ENCODE peak calls at places on chromosomes 12 and 14, in five cellular contexts. W is left lung, B is MM.1S, Q is adrenal gland, Z is breast epithelium. P is an unnamed sample. For H3K27me3 and H3K36me3, the result is how much of the 10 kb centered on the place peaks cover.

GRCh38 chr12:25328082-25328712 is 77.5 kb upstream of the KRAS start:
- DNase-seq in W (no peak), B (no peak), Q (peak), Z (no peak), P (no peak)

GRCh38 chr12:90027889-90028570 is 319.4 kb upstream of the ATP2B1 start:
- DNase-seq in W (no peak), B (no peak), Q (no peak), Z (no peak), P (no peak)

GRCh38 chr12:43882578-43883178 is 46.8 kb downstream of the TMEM117 start:
- DNase-seq in W (no peak), B (peak), Q (peak), Z (no peak), P (no peak)

GRCh38 chr12:34397591-34398365 is 375.5 kb downstream of the ALG10 start:
- DNase-seq in W (peak), B (no peak), Q (peak), Z (no peak), P (no peak)

GRCh38 chr12:59650594-59651229 is 54.9 kb downstream of the SLC16A7 start:
- DNase-seq in W (no peak), B (no peak), Q (peak), Z (no peak), P (no peak)

GRCh38 chr14:67583711-67584644 is 16.1 kb downstream of the PIGH start:
- DNase-seq in W (no peak), B (peak), Q (no peak), Z (no peak), P (no peak)

GRCh38 chr12:47776471-47777143 is 3.6 kb downstream of the SLC48A1 start:
- DNase-seq in W (no peak), B (no peak), Q (no peak), Z (no peak), P (no peak)

GRCh38 chr12:110592078-110592477 is 9.0 kb upstream of the PPTC7 start:
- DNase-seq in W (no peak), B (no peak), Q (no peak), Z (no peak), P (no peak)

GRCh38 chr14:106185837-106186233 is 659.5 kb downstream of the TMEM121 start:
- DNase-seq in W (no peak), B (no peak), Q (no peak), Z (no peak), P (no peak)

GRCh38 chr12:11580125-11580751 is 69.2 kb upstream of the ETV6 start:
- DNase-seq in W (peak), B (no peak), Q (no peak), Z (peak), P (peak)

GRCh38 chr12:16573652-16574077 is 32.3 kb downstream of the LMO3 start:
- DNase-seq in W (peak), B (no peak), Q (no peak), Z (no peak), P (no peak)

GRCh38 chr12:80056232-80056631 is 43.1 kb upstream of the OTOGL start:
- DNase-seq in W (no peak), B (no peak), Q (no peak), Z (no peak), P (no peak)
- TF ChIP-seq CTCF in W (no peak), B (no peak), Q (no peak), Z (no peak), P (no peak)

DNA sequence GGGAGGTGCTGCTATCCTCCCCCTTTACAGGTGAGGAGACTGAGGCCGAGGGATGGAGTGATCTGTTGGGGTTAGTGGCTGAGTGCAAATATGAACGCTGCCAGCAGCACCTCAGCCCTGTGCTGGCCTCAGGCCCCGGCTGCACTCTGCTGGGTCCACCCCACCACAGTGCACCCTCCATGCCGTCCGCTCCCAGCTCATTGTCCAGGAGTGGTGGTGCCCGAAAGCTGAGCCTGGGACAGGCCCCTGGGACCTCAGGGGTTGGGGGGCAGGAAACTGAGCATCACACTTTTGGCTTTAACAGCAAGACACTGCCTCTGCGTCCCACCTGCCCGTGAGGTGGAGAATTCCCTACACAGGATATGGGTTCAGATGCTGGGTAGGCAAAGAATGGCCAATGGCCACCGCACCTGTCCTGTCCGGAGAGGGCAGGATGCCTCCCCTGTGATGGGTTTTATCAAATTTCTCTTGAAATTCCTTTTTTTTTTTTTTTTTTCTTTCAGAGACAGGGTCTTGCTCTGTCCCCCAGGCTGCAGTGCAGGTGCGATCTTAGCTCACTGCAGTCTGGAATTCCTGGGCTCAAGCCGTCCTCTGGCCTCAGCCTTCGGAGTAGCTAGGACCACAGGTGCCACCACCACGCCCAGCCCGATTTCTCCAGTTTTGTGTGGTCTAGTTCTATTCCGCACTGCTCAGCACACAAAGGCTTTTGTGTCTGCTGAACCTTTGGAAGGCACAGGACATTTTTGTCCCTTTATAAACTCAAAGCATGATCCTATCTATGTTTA is 31.3 kb upstream of the FBRSL1 start:
- DNase-seq in W (no peak), B (no peak), Q (no peak), Z (no peak), P (no peak)
- H3K27me3 ChIP-seq in W (under half), B (under half), Q (under half), Z (under half), P (under half)

DNA sequence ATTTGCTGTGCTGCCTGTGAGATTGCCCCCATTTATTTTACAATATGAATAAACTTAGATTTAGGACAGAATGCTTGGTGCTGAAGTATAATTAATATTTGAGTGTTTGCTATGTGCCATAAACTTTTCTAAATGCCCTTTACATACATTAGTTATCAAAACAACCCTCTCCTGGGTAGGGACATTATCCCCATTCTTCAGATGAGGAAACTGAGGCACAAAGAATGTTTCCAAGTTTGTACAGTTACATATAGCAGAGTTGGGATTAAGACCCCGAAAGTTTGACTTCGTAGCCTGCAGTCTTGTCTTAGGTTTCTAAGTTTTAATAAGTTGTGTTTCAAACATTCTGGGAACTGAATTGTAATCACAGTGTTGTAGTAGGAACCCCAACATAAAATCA is 18.4 kb downstream of the KLHDC2 start:
- DNase-seq in W (no peak), B (no peak), Q (no peak), Z (no peak), P (no peak)
- H3K36me3 ChIP-seq in W (under half), B (under half), Q (under half), Z (under half), P (under half)

DNA sequence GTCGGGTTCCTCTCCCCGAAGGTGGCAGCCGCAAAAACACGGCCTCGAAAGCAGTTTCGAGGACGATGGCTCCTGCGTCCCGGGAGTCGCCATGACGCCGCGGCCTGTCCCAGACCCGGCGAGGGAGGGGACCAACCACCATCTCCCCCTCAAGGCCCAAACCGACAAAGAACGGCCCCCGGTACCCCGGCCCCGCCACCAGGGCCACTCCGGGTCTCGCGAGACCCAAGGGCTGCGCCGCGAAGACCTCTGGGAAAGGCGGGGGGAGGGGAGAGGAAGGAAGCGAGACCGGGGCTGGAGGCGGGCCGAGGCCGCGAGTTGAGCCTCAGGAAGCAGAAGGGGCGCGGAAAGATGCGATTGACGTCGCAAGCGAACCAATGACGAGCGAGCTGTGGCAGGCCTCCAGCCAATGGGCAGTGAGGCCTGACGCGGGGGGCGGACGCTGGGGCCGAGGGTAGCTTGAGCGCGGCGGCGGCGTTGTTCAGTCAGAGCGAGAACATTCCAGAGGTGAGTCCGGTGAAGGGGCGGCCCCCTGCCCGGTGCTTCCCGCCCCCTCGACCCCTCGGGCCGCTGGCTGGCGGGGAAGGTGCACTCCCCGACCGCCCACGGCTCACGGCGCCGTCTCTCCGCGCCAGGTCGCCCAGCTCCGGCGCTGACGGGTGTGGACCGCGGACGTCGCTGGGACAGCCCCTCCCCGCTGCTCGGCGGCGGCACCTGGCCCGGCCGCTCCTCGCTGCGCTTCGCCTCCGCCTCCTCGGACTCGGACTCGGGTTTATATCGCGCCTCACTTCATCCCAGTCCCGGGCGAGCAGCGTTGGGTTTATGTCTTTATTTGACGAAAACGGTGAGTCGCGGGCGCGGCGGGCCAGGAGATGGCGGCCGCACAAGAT is at the start of gene EIF5:
- DNase-seq in W (peak), B (peak), Q (peak), Z (peak), P (peak)
- TF ChIP-seq CTCF in W (peak), B (no peak), Q (peak), Z (peak), P (no peak)

GRCh38 chr14:36582011-36582873 is at the start of gene NKX2-8:
- DNase-seq in W (no peak), B (no peak), Q (no peak), Z (no peak), P (no peak)

GRCh38 chr14:36580141-36580855 is 2.1 kb downstream of the NKX2-8 start:
- DNase-seq in W (no peak), B (no peak), Q (no peak), Z (no peak), P (no peak)

GRCh38 chr14:36579573-36580140 is 2.8 kb downstream of the NKX2-8 start:
- DNase-seq in W (no peak), B (no peak), Q (no peak), Z (no peak), P (no peak)

GRCh38 chr14:36582874-36583241 is 444 bp upstream of the NKX2-8 start:
- DNase-seq in W (no peak), B (no peak), Q (no peak), Z (no peak), P (no peak)

DNA sequence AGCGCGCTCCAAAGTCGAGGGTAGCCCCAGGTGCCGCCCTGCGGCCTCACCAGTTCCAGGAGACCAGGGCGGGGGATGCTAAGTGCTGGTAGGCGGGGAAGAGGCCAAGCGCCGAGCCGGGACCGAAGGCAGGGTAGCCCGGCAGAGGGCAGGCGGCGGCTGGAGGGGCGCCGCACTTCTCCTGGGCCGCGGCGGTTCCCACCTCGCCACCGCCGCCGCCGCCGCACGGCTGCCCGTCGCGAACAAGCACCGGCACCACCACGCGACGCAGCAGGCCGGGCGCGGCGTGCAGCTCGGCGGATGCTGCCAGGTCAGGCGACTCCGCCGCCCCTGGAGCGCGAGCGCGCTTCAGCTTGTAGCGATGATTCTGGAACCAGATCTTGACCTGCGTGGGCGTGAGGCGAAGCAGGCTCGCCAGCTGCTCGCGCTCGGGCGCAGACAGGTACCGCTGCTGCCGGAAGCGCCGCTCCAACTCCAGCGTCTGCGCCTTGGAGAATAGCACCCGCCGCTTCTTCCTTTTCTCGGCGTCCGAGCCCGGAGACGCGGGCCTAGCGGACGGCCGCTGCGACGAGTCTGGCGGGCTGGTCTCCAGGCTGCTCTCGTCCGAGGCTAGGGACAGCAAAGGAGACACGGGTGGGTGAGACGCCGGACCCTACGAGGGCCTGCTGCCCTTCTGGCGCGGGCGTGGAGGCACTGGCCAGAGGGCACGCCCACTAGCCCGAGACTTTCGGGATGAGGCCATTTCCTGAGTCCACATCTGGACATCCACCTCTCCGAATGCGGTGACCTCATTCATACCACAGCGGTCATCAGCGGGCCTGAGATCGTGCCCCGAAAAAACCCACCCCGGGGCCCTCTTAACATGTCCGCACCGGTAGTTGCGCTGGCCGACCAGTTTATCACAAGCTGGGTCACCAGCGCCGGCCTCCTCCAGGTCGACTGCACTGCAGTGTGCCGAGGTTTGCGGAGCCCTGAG is 1.3 kb downstream of the NKX2-8 start:
- DNase-seq in W (peak), B (no peak), Q (no peak), Z (no peak), P (no peak)
- H3K27me3 ChIP-seq in W (half or more), B (under half), Q (half or more), Z (under half), P (under half)

GRCh38 chr12:57952766-57953165 is 11.4 kb downstream of the ATP23 start:
- DNase-seq in W (no peak), B (no peak), Q (no peak), Z (no peak), P (no peak)
- H3K36me3 ChIP-seq in W (under half), B (under half), Q (under half), Z (under half), P (under half)

GRCh38 chr12:132508248-132508740 is 18.3 kb downstream of the FBRSL1 start:
- DNase-seq in W (no peak), B (no peak), Q (no peak), Z (no peak), P (no peak)

GRCh38 chr12:132506730-132507538 is 17.0 kb downstream of the FBRSL1 start:
- DNase-seq in W (peak), B (no peak), Q (peak), Z (peak), P (peak)

GRCh38 chr12:132506328-132506727 is 16.4 kb downstream of the FBRSL1 start:
- DNase-seq in W (no peak), B (no peak), Q (no peak), Z (no peak), P (no peak)

GRCh38 chr12:132508860-132509732 is 19.1 kb downstream of the FBRSL1 start:
- DNase-seq in W (no peak), B (no peak), Q (no peak), Z (no peak), P (no peak)

DNA sequence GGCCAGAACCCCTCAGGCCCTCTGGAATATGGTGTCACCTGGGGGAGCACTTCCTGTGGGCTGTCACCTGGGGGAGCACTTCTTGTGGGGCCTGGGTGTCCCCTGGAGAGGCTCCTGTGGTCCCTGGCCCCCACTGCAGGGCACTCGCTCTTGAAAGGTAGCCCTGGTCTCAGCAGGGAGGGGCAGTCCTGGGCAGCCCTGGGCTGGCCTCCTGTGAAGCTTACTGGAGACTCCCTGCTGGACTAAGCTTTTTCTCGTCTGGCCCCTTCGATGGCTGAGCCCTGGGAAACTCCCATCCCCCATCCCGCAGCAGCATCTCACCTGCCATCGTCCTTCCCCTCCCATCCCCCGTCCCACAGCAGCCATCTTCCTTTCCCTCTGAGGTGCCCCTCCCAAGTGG is 17.7 kb downstream of the FBRSL1 start:
- DNase-seq in W (no peak), B (no peak), Q (no peak), Z (no peak), P (no peak)
- TF ChIP-seq CTCF in W (no peak), B (no peak), Q (no peak), Z (no peak), P (peak)

P was measured in GM06990.